ENCODE peak calls at places on chromosomes 4 and X, in four cellular contexts. Y, T, M and J are unnamed samples.

GRCh38 chrX:77900688-77901087 is 1.4 kb downstream of the COX7B start:
- DNase-seq in Y (no peak), M (no peak), T (no peak), J (no peak)

GRCh38 chr4:3186609-3187008 is 62.4 kb upstream of the MSANTD1 start:
- DNase-seq in T (no peak), Y (no peak), M (no peak), J (no peak)

GRCh38 chrX:41802958-41803357 is 79.0 kb downstream of the GPR82 start:
- DNase-seq in T (no peak), M (no peak), Y (no peak), J (no peak)

GRCh38 chr4:38279077-38279476 is 318.9 kb downstream of the PTTG2 start:
- DNase-seq in M (no peak), Y (no peak), T (no peak), J (no peak)

GRCh38 chr4:64000241-64000640 is 409.0 kb downstream of the TECRL start:
- DNase-seq in T (no peak), Y (no peak), M (no peak), J (no peak)

GRCh38 chrX:40468033-40468979 is 112.5 kb upstream of the ATP6AP2 start:
- DNase-seq in Y (peak), T (peak), M (peak), J (peak)

GRCh38 chr4:168124008-168124641 is 31.8 kb downstream of the ANXA10 start:
- DNase-seq in Y (no peak), T (no peak), M (no peak), J (no peak)

GRCh38 chrX:21944136-21944615 is 3.7 kb downstream of the SMS start:
- DNase-seq in T (no peak), Y (no peak), M (no peak), J (no peak)

GRCh38 chr4:95264843-95265242 is 283.9 kb downstream of the UNC5C start:
- DNase-seq in Y (no peak), M (no peak), T (no peak), J (no peak)

GRCh38 chr4:41050116-41050515 is 164.2 kb downstream of the APBB2 start:
- DNase-seq in Y (no peak), T (no peak), M (no peak), J (no peak)

GRCh38 chr4:182293836-182294235 is 50.6 kb downstream of the TENM3 start:
- DNase-seq in Y (no peak), M (no peak), T (no peak), J (no peak)

GRCh38 chrX:42195506-42195905 is 272.2 kb upstream of the CASK start:
- DNase-seq in T (no peak), Y (no peak), M (no peak), J (no peak)

GRCh38 chr4:167100120-167100519 is 134.2 kb downstream of the SPOCK3 start:
- DNase-seq in Y (peak), T (no peak), M (no peak), J (no peak)

GRCh38 chr4:9800878-9801277 is 19.4 kb downstream of the DRD5 start:
- DNase-seq in T (no peak), Y (no peak), M (no peak), J (peak)

GRCh38 chr4:67273676-67274075 is 271.6 kb downstream of the CENPC start:
- DNase-seq in M (no peak), Y (no peak), T (no peak), J (no peak)

GRCh38 chrX:107744868-107745267 is 30.7 kb downstream of the TSC22D3 start:
- DNase-seq in Y (no peak), M (no peak), T (no peak), J (no peak)

GRCh38 chr4:22897520-22898108 is 204.9 kb downstream of the GBA3 start:
- DNase-seq in Y (peak), T (no peak), M (peak), J (peak)

GRCh38 chr4:126916626-126917140 is 716.1 kb upstream of the INTU start:
- DNase-seq in M (no peak), T (no peak), Y (no peak), J (no peak)

GRCh38 chr4:6506616-6507140 is 34.3 kb upstream of the PPP2R2C start:
- DNase-seq in M (no peak), Y (no peak), T (peak), J (no peak)